ENCODE peak calls at places on chromosomes 7 and 10, in eight cellular contexts. P is body of pancreas, Z is pancreas, Y is HFFc6, D is PC-9, K is hepatocyte, H is lower lobe of right lung, F is foreskin keratinocyte. N is an unnamed sample.

GRCh38 chr7:83502636-83503035 is 146.3 kb downstream of the SEMA3E start:
- DNase-seq in K (no peak), D (no peak), Y (no peak), H (no peak), Z (no peak), F (no peak), P (no peak), N (no peak)

GRCh38 chr10:3119796-3120459 is 52.6 kb downstream of the PFKP start:
- DNase-seq in Z (no peak), Y (no peak), H (no peak), P (no peak), F (no peak), K (no peak), D (no peak), N (no peak)

GRCh38 chr7:42025635-42026375 is 211.2 kb downstream of the GLI3 start:
- DNase-seq in H (no peak), Y (no peak), F (no peak), D (no peak), Z (no peak), P (peak), K (no peak), N (no peak)

GRCh38 chr7:140485463-140486265 is 6.4 kb upstream of the MKRN1 start:
- DNase-seq in K (no peak), F (peak), P (no peak), Y (no peak), D (peak), H (no peak), Z (no peak), N (peak)

GRCh38 chr10:37488792-37489657 is 363.6 kb downstream of the ANKRD30A start:
- DNase-seq in Z (no peak), H (no peak), F (peak), P (no peak), K (no peak), D (no peak), Y (peak), N (no peak)

GRCh38 chr10:74227697-74228424 is 76.8 kb downstream of the ADK start:
- DNase-seq in H (no peak), Z (no peak), F (peak), K (no peak), D (peak), P (no peak), Y (peak), N (no peak)

GRCh38 chr10:89171263-89171872 is 35.7 kb downstream of the CH25H start:
- DNase-seq in Z (no peak), H (no peak), D (no peak), Y (peak), K (no peak), F (no peak), P (no peak), N (no peak)

GRCh38 chr7:42348627-42349026 is 111.6 kb upstream of the GLI3 start:
- DNase-seq in K (no peak), D (no peak), P (no peak), Y (no peak), F (no peak), H (no peak), Z (no peak), N (no peak)

GRCh38 chr7:84003191-84003590 is 191.4 kb downstream of the SEMA3A start:
- DNase-seq in P (no peak), H (no peak), F (no peak), Z (no peak), K (no peak), D (no peak), Y (no peak), N (no peak)

GRCh38 chr7:26153246-26153822 is 1.3 kb downstream of the NFE2L3 start:
- DNase-seq in H (no peak), F (no peak), Z (no peak), D (peak), K (no peak), Y (no peak), P (no peak), N (peak)

GRCh38 chr7:47594406-47594805 is 12.5 kb upstream of the TNS3 start:
- DNase-seq in Y (no peak), K (no peak), Z (no peak), H (no peak), P (no peak), D (no peak), F (no peak), N (no peak)

GRCh38 chr7:131007439-131008330 is 273.7 kb upstream of the KLF14 start:
- DNase-seq in D (peak), K (peak), Z (no peak), Y (peak), H (peak), P (peak), F (no peak), N (peak)
- TF ChIP-seq CTCF in D (peak), K (peak), Z (no peak), Y (peak), H (peak), P (peak), F (peak), N (peak)

DNA sequence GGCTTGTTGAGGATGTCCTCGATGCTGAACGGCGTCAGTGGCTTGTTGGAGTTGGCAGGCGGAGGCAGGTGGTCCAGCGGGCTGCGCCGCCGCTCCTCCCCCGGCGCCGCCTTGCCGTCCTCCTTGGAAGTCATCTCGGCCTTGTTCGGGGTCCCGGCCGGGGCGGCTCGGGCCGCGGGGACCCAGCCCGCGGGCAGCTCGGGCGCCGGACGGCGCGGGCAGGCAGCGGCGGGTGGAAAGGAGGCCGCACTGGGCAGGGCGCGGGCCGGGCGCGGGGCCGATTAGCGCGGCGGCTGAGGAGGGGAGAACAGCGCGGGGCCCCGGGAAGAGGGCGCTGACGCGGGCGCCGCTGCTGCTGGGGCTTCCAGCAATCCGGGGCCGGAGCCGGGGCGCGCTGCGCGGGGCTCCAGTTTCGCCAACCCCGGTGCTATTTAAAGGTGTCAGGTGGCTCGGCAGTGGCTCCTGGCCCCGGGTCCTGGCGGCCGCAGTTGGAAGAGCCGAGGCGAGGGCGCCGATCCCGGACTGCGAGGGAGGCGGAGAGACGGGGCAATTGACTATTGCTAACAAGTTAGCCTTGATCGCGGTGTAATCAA is 485 bp downstream of the LBX1 start:
- DNase-seq in H (no peak), K (no peak), Z (no peak), D (no peak), P (no peak), F (no peak), Y (no peak), N (no peak)
- TF ChIP-seq CTCF in H (no peak), K (no peak), Z (no peak), D (no peak), P (no peak), F (no peak), Y (no peak), N (no peak)

DNA sequence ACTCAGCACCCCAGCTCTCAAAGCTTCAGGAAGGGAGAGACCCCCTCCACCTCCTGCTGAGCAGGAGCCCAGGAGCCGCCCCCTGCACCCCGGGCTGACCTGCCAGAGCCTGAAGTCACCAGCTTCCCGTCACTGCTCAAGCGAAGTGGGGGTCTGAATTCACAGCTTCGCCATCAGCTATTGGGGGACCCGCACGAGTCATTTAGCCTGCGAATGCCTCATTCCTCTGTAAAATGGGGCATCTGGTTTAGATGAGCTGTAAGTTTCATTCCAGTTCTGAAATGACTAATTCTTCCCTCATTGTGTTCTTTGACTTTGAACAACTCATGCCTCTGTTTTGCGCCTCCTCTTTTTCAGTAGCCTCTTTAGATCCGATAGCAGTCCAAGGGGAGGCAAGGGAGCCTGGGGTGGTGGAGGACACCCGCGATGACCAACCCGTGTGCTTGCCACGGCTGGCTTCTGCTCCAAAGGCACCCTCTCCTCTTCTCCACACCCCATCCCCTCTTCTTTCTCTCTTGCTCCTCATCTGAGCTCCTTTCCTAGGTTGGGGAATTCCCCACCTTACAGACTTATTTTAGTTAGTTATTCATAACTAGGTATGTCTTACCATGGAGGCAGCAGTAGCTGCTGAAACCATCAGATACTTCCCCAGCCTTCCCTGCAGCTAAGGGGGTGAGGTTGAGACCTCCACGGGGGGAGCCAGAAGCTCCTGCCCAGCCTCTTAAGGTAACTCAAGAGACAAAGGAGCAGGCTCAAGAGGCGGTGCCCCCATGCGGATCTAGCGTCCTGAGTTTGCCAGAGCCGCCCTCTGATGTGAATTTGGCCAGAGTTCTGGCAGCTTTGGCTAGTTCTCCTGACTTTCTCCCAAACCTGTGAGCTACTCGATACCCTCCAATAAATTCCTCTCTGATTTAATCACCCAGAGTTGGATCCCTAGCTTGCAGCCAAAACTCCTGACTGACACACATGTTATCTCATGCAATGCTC is 47.7 kb downstream of the RBM17 start:
- DNase-seq in Z (no peak), H (no peak), K (no peak), Y (peak), F (peak), P (no peak), D (no peak), N (no peak)
- TF ChIP-seq CTCF in Z (no peak), H (no peak), K (no peak), Y (no peak), F (no peak), P (no peak), D (no peak), N (no peak)

DNA sequence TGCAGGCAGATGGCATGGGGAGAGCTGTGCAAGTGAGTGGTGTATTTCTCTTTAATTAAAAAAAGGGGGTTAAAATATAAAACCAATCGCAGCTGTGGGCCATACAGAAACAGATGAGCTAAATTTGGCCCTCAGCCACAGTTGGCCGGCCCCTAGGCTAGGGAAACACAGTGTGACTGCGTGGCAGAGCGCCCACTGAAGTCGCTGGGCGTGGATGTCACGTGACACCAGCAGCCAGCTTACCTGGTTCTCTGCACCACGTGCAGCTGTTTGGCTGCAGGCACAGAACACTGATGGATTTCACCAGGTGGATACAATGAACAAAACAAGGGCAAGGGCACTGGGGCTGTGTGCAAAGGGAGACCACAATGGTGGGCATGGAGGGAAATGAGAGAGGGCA is 119.3 kb upstream of the ZNF746 start:
- DNase-seq in K (no peak), Y (no peak), P (no peak), Z (no peak), F (no peak), H (no peak), D (no peak), N (no peak)
- TF ChIP-seq CTCF in K (no peak), Y (no peak), P (no peak), Z (no peak), F (no peak), H (no peak), D (no peak), N (no peak)

GRCh38 chr10:60042262-60042661 is 135.9 kb upstream of the CCDC6 start:
- DNase-seq in K (no peak), Y (no peak), P (no peak), Z (no peak), H (no peak), D (no peak), F (no peak), N (no peak)

GRCh38 chr10:60044221-60044620 is 137.9 kb upstream of the CCDC6 start:
- DNase-seq in Y (no peak), K (no peak), H (no peak), P (no peak), Z (no peak), F (no peak), D (no peak), N (no peak)

GRCh38 chr10:60043561-60043960 is 137.2 kb upstream of the CCDC6 start:
- DNase-seq in P (no peak), K (no peak), Z (no peak), H (no peak), F (no peak), Y (no peak), D (no peak), N (no peak)

GRCh38 chr10:60042959-60043358 is 136.6 kb upstream of the CCDC6 start:
- DNase-seq in H (no peak), K (no peak), D (no peak), Z (no peak), F (no peak), P (no peak), Y (no peak), N (no peak)

GRCh38 chr10:60048146-60048545 is 141.8 kb upstream of the CCDC6 start:
- DNase-seq in D (peak), Y (peak), K (peak), Z (no peak), P (peak), F (peak), H (no peak), N (peak)
- TF ChIP-seq CTCF in D (peak), Y (peak), K (peak), Z (no peak), P (no peak), F (peak), H (peak), N (no peak)

DNA sequence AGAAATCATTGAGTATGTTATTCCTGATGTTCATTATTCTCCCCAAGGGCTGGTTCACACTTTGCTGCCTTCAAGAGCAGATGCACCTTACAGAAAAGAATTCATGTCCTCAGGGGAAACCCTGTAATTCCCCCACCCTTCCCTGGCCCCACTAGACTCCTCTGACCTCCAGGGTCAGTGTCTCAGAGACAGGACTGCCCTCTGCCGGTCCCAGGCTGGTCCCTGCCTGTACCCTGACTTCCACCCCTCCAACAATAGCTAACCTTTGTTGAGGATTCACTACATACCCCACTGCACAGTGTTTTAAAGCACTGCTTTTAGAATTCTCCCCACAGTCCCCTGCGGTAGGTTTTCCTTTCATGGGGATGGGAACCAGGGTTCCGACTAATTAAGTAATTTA is 4.4 kb upstream of the SEPHS1 start:
- DNase-seq in F (no peak), Y (no peak), H (no peak), D (no peak), K (no peak), P (no peak), Z (no peak), N (no peak)
- TF ChIP-seq CTCF in F (peak), Y (no peak), H (no peak), D (no peak), K (no peak), P (no peak), Z (no peak), N (no peak)

N was measured in mucosa of descending colon.